ENCODE peak calls at places on chromosomes 12 and 14, in seven cellular contexts. A is CD8-positive, alpha-beta T cell; R is endothelial cell of umbilical vein; U is left ventricle myocardium inferior; E is prostate gland; W is tibial artery; H is GM12878. F is an unnamed sample.
A peak's percentile ranks its signal among the peaks of the same experiment; 100 is the strongest.

GRCh38 chr12:4269279-4269991 is 4.1 kb upstream of the CCND2 start:
- DNase-seq in A (peak; percentile 93), R (peak; percentile 65), H (no peak), W (peak; percentile 82), E (no peak), U (peak; percentile 86), F (peak; percentile 32)

GRCh38 chr14:99066378-99066777 is 205.6 kb downstream of the BCL11B start:
- DNase-seq in W (no peak), H (no peak), R (no peak), A (no peak), E (no peak), U (no peak), F (no peak)

GRCh38 chr14:24299255-24300191 is at the start of the genes DHRS1 and NOP9:
- DNase-seq in E (peak; percentile 92), R (peak; percentile 90), W (peak; percentile 89), U (peak; percentile 92), H (peak; percentile 65), A (peak; percentile 95), F (peak; percentile 80)

GRCh38 chr12:102948941-102949352 is 8.5 kb upstream of the ASCL1 start:
- DNase-seq in W (peak; percentile 40), E (no peak), U (peak; percentile 21), R (peak; percentile 49), H (no peak), A (peak; percentile 54), F (peak; percentile 40)

GRCh38 chr12:117188121-117188665 is 2.1 kb downstream of the FBXO21 start:
- DNase-seq in H (no peak), A (no peak), W (no peak), R (no peak), E (no peak), U (no peak), F (no peak)

GRCh38 chr14:65334765-65335411 is 77.6 kb upstream of the FUT8 start:
- DNase-seq in R (no peak), A (no peak), U (no peak), W (no peak), H (no peak), E (no peak), F (peak; percentile 37)

GRCh38 chr12:121509339-121509738 is 71.5 kb downstream of the KDM2B start:
- DNase-seq in U (no peak), R (no peak), H (no peak), W (no peak), E (no peak), A (no peak), F (no peak)

GRCh38 chr12:19945559-19946485 is 422.5 kb upstream of the PDE3A start:
- DNase-seq in U (no peak), E (no peak), A (no peak), W (no peak), H (no peak), R (peak; percentile 44), F (peak; percentile 1)

GRCh38 chr12:54018608-54018984 is 9.6 kb upstream of the HOXC6 start:
- DNase-seq in W (no peak), R (no peak), A (no peak), H (no peak), U (no peak), E (no peak), F (no peak)

GRCh38 chr12:11228268-11228879 is 41.1 kb downstream of the PRB3 start:
- DNase-seq in E (peak; percentile 12), H (peak; percentile 16), W (no peak), U (no peak), R (peak; percentile 73), A (peak; percentile 25), F (peak; percentile 61)

GRCh38 chr12:89243786-89244185 is 108.5 kb downstream of the DUSP6 start:
- DNase-seq in W (no peak), A (no peak), E (no peak), R (no peak), H (no peak), U (no peak), F (peak; percentile 70)

GRCh38 chr14:91394105-91395081 is 23.2 kb downstream of the CCDC88C start:
- DNase-seq in E (no peak), W (no peak), H (no peak), U (no peak), R (no peak), A (no peak), F (no peak)

GRCh38 chr12:124506145-124506831 is 61.1 kb downstream of the NCOR2 start:
- DNase-seq in E (peak; percentile 73), A (no peak), U (peak; percentile 86), H (no peak), W (peak; percentile 87), R (peak; percentile 75), F (no peak)

GRCh38 chr12:81143057-81143456 is 65.2 kb downstream of the ACSS3 start:
- DNase-seq in W (no peak), U (no peak), R (no peak), E (peak; percentile 40), A (no peak), H (no peak), F (no peak)

GRCh38 chr12:117850048-117850447 is 118.7 kb downstream of the KSR2 start:
- DNase-seq in R (peak; percentile 54), W (no peak), A (no peak), H (no peak), U (no peak), E (peak; percentile 20), F (peak; percentile 33)

GRCh38 chr14:51495319-51495718 is 156.4 kb upstream of the FRMD6 start:
- DNase-seq in E (no peak), A (no peak), W (no peak), H (no peak), R (peak; percentile 33), U (no peak), F (no peak)

GRCh38 chr12:48940181-48940580 is 14.9 kb upstream of the FKBP11 start:
- DNase-seq in W (no peak), U (no peak), H (no peak), A (no peak), E (no peak), R (no peak), F (no peak)

GRCh38 chr14:23364164-23364571 is 804 bp downstream of the EFS start:
- DNase-seq in A (no peak), H (no peak), U (no peak), R (no peak), E (peak; percentile 71), W (peak; percentile 78), F (no peak)

GRCh38 chr12:17060260-17060659 is 454.3 kb upstream of the LMO3 start:
- DNase-seq in R (no peak), U (no peak), E (no peak), H (no peak), A (no peak), W (no peak), F (peak; percentile 68)

DNA sequence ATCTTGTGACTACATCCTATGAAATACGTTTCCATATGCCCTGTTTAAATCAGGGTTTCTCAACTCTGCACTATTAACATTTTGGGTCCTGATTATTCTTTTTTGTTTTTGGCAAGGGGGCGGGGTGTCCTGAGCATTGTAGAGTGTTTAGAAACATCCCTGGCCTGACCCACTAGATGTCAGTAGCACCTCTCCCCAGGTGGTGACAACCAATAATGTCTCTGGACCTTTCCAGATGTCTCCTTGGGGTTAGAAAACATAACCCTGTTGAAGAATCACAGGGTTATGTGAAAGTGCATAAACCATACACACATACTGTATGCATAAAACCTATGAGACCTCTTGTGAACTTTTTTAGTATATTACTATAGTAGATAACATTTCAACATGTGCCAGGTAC is 1.4 kb downstream of the ACAD10 start:
- DNase-seq in E (no peak), R (peak; percentile 7), W (no peak), U (no peak), H (peak; percentile 5), A (no peak), F (peak; percentile 4)
- H3K4me3 ChIP-seq in E (no peak overlapping the region), R (no peak overlapping the region), W (no peak overlapping the region), U (peak overlapping the region; percentile 92), H (peak overlapping the region; percentile 99), A (no peak overlapping the region), F (no peak overlapping the region)

GRCh38 chr12:27781680-27782079 is 1.6 kb upstream of the MANSC4 start:
- DNase-seq in E (no peak), R (no peak), H (no peak), W (no peak), U (no peak), A (no peak), F (no peak)

GRCh38 chr12:27785882-27786570 is 6.0 kb upstream of the MANSC4 start:
- DNase-seq in A (no peak), R (peak; percentile 39), U (no peak), H (no peak), W (no peak), E (no peak), F (peak; percentile 89)

GRCh38 chr12:27790179-27790578 is 10.1 kb upstream of the MANSC4 start:
- DNase-seq in E (no peak), R (no peak), A (no peak), W (no peak), H (no peak), U (no peak), F (no peak)

GRCh38 chr12:27782481-27782880 is 2.4 kb upstream of the MANSC4 start:
- DNase-seq in E (no peak), H (no peak), W (no peak), U (no peak), A (no peak), R (no peak), F (no peak)

GRCh38 chr12:27787559-27787958 is 7.5 kb upstream of the MANSC4 start:
- DNase-seq in R (no peak), E (no peak), A (no peak), W (no peak), H (no peak), U (no peak), F (no peak)
- H3K36me3 ChIP-seq in R (peaks cover 3% of the 10 kb centered on the region), E (peaks cover 6% of the 10 kb centered on the region), A (no peaks in the 10 kb centered on the region), W (peaks cover 20% of the 10 kb centered on the region), H (peaks cover 9% of the 10 kb centered on the region), U (peaks cover 12% of the 10 kb centered on the region), F (peaks cover 10% of the 10 kb centered on the region)

DNA sequence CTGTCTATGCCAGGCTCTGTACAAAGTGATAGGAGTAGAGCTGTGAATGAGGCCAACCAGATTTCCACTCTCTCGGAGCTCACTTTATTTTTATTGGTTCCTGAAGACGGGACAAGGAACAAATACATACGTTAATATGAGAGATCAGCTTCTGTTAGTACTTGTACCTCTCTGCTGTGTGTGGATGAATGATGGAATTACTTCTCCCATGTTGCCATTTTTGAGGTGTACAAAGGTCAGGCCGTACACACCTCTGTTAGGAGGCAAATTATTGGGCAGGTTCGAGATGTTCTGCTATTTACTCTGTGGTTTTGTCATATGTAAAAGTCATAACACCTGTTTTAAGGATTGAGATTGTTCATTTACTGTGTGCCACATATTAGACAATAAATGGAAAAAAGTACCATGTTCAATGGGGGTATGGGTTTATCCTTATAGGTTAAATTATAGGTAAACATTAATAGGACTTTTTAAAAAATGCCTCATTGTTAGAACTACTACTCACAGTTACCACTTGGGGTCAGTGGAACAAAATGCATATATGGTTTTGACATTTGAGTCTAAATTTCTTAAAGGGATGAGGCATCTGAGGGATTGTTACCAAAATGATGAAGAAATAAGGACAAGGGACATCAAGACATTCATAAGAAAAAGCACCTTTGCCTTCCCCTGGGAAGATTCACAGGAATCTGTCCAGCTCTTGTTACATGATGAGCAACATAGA is 26.9 kb downstream of the WBP11 start:
- DNase-seq in A (no peak), U (no peak), R (no peak), E (no peak), W (no peak), H (no peak), F (no peak)
- TF ChIP-seq CTCF in A (peak; percentile 30), U (peak; percentile 26), R (no peak), E (no peak), W (no peak), H (peak; percentile 49), F (no peak)

DNA sequence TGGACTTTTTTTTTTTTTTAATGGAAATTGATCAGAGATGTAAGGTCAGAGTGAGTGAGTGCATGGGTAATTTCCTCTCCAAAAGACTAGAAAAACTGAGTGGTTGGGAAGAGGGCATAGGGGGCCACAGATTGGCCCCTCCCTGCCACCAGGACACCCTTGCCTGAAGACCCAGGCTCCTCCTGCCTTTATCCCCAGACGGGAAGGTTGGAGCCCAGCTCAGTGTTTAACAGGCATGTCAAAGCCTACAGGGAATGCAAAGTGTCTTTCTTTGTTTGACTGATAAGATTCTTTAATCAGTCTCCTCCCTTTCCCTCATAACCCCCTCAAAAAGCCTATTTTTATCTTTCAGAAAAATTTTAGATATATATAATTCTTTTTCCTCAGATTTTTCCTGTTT is 50.3 kb downstream of the IRAK3 start:
- DNase-seq in A (no peak), W (no peak), E (no peak), H (no peak), U (no peak), R (no peak), F (no peak)
- H3K4me3 ChIP-seq in A (no peak overlapping the region), W (no peak overlapping the region), E (no peak overlapping the region), H (no peak overlapping the region), U (no peak overlapping the region), R (no peak overlapping the region), F (no peak overlapping the region)